ENCODE peak calls at places on chromosome 5, in four cellular contexts. One of them, this sample, is unnamed.

GRCh38 chr5:10601246-10602030 is 37.6 kb downstream of the ANKRD33B start:
- DNase-seq in tibial nerve: peak; percentile 91
- DNase-seq in heart right ventricle: peak; percentile 90
- DNase-seq in left ventricle myocardium inferior: peak; percentile 90
- DNase-seq in this sample: peak; percentile 71

GRCh38 chr5:155082401-155082800 is 68.8 kb downstream of the KIF4B start:
- DNase-seq in left ventricle myocardium inferior: no peak
- DNase-seq in tibial nerve: no peak
- DNase-seq in heart right ventricle: no peak
- DNase-seq in this sample: no peak

GRCh38 chr5:52139888-52140580 is 647.7 kb upstream of the ITGA1 start:
- DNase-seq in heart right ventricle: no peak
- DNase-seq in left ventricle myocardium inferior: no peak
- DNase-seq in tibial nerve: no peak
- DNase-seq in this sample: no peak

GRCh38 chr5:82277613-82277986 is 554 bp downstream of the RPS23 start:
- DNase-seq in left ventricle myocardium inferior: no peak
- DNase-seq in tibial nerve: no peak
- DNase-seq in heart right ventricle: no peak
- DNase-seq in this sample: no peak

GRCh38 chr5:179218586-179219330 is 126.5 kb downstream of the ADAMTS2 start:
- DNase-seq in tibial nerve: no peak
- DNase-seq in heart right ventricle: no peak
- DNase-seq in left ventricle myocardium inferior: no peak
- DNase-seq in this sample: no peak

GRCh38 chr5:131246515-131246914 is 17.3 kb upstream of the CDC42SE2 start:
- DNase-seq in left ventricle myocardium inferior: no peak
- DNase-seq in heart right ventricle: no peak
- DNase-seq in tibial nerve: no peak
- DNase-seq in this sample: no peak

GRCh38 chr5:93675458-93676450 is 65.6 kb downstream of the POU5F2 start:
- DNase-seq in heart right ventricle: no peak
- DNase-seq in tibial nerve: no peak
- DNase-seq in left ventricle myocardium inferior: no peak
- DNase-seq in this sample: no peak

GRCh38 chr5:72366324-72366976 is 46.3 kb downstream of the PTCD2 start:
- DNase-seq in tibial nerve: peak; percentile 59
- DNase-seq in left ventricle myocardium inferior: peak; percentile 46
- DNase-seq in heart right ventricle: peak; percentile 84
- DNase-seq in this sample: peak; percentile 33

GRCh38 chr5:21663082-21663481 is 1190.1 kb downstream of the CDH12 start:
- DNase-seq in heart right ventricle: no peak
- DNase-seq in tibial nerve: no peak
- DNase-seq in left ventricle myocardium inferior: no peak
- DNase-seq in this sample: no peak

GRCh38 chr5:56167522-56167921 is 65.6 kb downstream of the ANKRD55 start:
- DNase-seq in heart right ventricle: no peak
- DNase-seq in tibial nerve: no peak
- DNase-seq in left ventricle myocardium inferior: no peak
- DNase-seq in this sample: no peak

GRCh38 chr5:64315778-64316177 is 150.1 kb downstream of the RNF180 start:
- DNase-seq in tibial nerve: no peak
- DNase-seq in left ventricle myocardium inferior: no peak
- DNase-seq in heart right ventricle: no peak
- DNase-seq in this sample: no peak

GRCh38 chr5:126973193-126973592 is 57.2 kb downstream of the MARCHF3 start:
- DNase-seq in left ventricle myocardium inferior: no peak
- DNase-seq in heart right ventricle: no peak
- DNase-seq in tibial nerve: no peak
- DNase-seq in this sample: no peak

GRCh38 chr5:140372971-140373487 is 13.0 kb downstream of the SLC4A9 start:
- DNase-seq in tibial nerve: peak; percentile 42
- DNase-seq in left ventricle myocardium inferior: peak; percentile 73
- DNase-seq in heart right ventricle: peak; percentile 84
- DNase-seq in this sample: peak; percentile 61

GRCh38 chr5:91707521-91707841 is 324.4 kb upstream of the ARRDC3 start:
- DNase-seq in heart right ventricle: no peak
- DNase-seq in tibial nerve: no peak
- DNase-seq in left ventricle myocardium inferior: no peak
- DNase-seq in this sample: no peak

GRCh38 chr5:177500685-177501522 is 3.5 kb upstream of the PDLIM7 start:
- DNase-seq in left ventricle myocardium inferior: peak; percentile 92
- DNase-seq in heart right ventricle: peak; percentile 92
- DNase-seq in tibial nerve: peak; percentile 90
- DNase-seq in this sample: peak; percentile 79

GRCh38 chr5:67341478-67341877 is 144.9 kb upstream of the CD180 start:
- DNase-seq in tibial nerve: no peak
- DNase-seq in left ventricle myocardium inferior: no peak
- DNase-seq in heart right ventricle: no peak
- DNase-seq in this sample: no peak

GRCh38 chr5:154610321-154611154 is 132.5 kb upstream of the HAND1 start:
- DNase-seq in tibial nerve: peak; percentile 43
- DNase-seq in left ventricle myocardium inferior: peak; percentile 54
- DNase-seq in heart right ventricle: peak; percentile 56
- DNase-seq in this sample: peak; percentile 11

GRCh38 chr5:126070481-126070880 is 352.7 kb upstream of the GRAMD2B start:
- DNase-seq in heart right ventricle: no peak
- DNase-seq in tibial nerve: no peak
- DNase-seq in left ventricle myocardium inferior: no peak
- DNase-seq in this sample: no peak

GRCh38 chr5:170638454-170639220 is 134.8 kb downstream of the KCNIP1 start:
- DNase-seq in heart right ventricle: peak; percentile 69
- DNase-seq in left ventricle myocardium inferior: peak; percentile 50
- DNase-seq in tibial nerve: peak; percentile 44
- DNase-seq in this sample: no peak
- TF ChIP-seq CTCF in heart right ventricle: peak; percentile 91
- TF ChIP-seq CTCF in left ventricle myocardium inferior: peak; percentile 93
- TF ChIP-seq CTCF in tibial nerve: peak; percentile 83
- TF ChIP-seq CTCF in this sample: peak; percentile 87

DNA sequence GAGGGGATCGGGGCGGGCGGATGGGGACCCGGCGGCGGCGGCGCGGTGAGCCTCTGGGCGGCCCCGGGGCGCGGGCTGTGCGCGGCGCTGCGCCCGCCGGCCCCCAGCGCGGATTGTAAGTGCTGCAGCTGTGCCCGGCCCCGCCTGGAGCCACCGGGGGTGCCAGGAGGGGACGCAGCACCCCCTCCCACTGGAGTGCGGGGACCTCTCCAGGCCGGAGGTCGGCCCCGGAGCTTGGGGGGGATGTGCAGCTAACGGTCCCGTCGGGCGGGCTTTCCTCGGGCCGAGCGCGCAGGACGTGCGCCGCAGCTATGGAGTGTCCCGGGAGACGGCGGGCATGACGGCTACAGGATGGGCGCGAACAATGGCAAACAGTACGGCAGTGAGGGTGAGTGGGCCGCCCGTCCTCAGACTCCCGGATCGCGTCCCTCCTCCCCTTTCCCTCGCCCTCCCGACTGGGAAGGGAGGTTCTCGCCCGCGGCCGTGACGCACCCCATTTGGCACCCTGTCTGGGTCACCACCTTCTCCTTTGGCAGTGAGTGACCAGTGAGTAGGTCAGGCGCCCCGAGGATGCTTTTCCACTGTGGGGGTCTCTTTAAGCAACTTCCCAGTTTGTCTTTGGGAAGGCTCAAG is 462 bp downstream of the FBXL7 start:
- DNase-seq in tibial nerve: peak; percentile 41
- DNase-seq in heart right ventricle: peak; percentile 70
- DNase-seq in left ventricle myocardium inferior: peak; percentile 65
- DNase-seq in this sample: peak; percentile 38
- H3K4me3 ChIP-seq in tibial nerve: peak overlapping the region; percentile 77
- H3K4me3 ChIP-seq in heart right ventricle: peak overlapping the region; percentile 78
- H3K4me3 ChIP-seq in left ventricle myocardium inferior: peak overlapping the region; percentile 90
- H3K4me3 ChIP-seq in this sample: peak overlapping the region; percentile 80

DNA sequence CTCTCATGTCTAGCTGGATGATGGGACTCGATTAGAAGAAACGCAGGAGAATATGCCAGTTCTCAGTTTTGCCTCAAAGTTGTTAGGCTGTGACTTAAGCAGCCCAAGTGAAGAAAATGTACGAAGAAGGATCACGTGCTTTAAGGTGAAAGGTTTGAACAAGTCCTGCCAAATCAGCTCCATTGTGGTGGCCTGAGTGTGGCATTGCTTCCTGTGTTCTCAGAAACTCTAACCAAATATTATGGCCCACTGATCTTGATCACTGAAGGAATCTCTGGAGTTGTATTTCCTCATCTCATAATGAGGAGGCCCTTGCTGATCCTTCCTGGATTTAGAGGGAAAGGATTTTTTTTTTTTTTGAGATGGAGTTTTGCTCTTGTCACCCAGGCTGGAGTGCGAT is 44.0 kb downstream of the OTULIN start:
- DNase-seq in heart right ventricle: no peak
- DNase-seq in tibial nerve: no peak
- DNase-seq in left ventricle myocardium inferior: no peak
- DNase-seq in this sample: no peak
- TF ChIP-seq CTCF in heart right ventricle: no peak
- TF ChIP-seq CTCF in tibial nerve: no peak
- TF ChIP-seq CTCF in left ventricle myocardium inferior: no peak
- TF ChIP-seq CTCF in this sample: no peak

GRCh38 chr5:151589878-151590570 is 1.1 kb downstream of the FAT2 start:
- DNase-seq in left ventricle myocardium inferior: no peak
- DNase-seq in heart right ventricle: no peak
- DNase-seq in tibial nerve: no peak
- DNase-seq in this sample: no peak
- H3K4me3 ChIP-seq in left ventricle myocardium inferior: no peak overlapping the region
- H3K4me3 ChIP-seq in heart right ventricle: no peak overlapping the region
- H3K4me3 ChIP-seq in tibial nerve: no peak overlapping the region
- H3K4me3 ChIP-seq in this sample: no peak overlapping the region